ENCODE peak calls at places on chromosomes 6 and 20, in six cellular contexts. X, K, L, J, O and G are unnamed samples.
A peak's percentile ranks its signal among the peaks of the same experiment; 100 is the strongest.

GRCh38 chr6:76124010-76124409 is 51.5 kb upstream of the IMPG1 start:
- DNase-seq in J (no peak), X (no peak), O (no peak), K (no peak), L (no peak), G (no peak)

GRCh38 chr6:422423-423061 is 31.0 kb downstream of the IRF4 start:
- DNase-seq in O (no peak), J (peak; percentile 96), X (no peak), K (no peak), L (peak; percentile 66), G (no peak)

GRCh38 chr6:116175344-116175743 is 49.4 kb upstream of the COL10A1 start:
- DNase-seq in O (no peak), X (no peak), L (no peak), K (no peak), J (no peak), G (no peak)

GRCh38 chr6:29531668-29532067 is 27.9 kb downstream of the UBD start:
- DNase-seq in L (no peak), O (no peak), X (no peak), J (peak; percentile 4), K (no peak), G (no peak)

GRCh38 chr6:44496705-44497369 is 109.3 kb downstream of the CDC5L start:
- DNase-seq in X (no peak), J (no peak), K (no peak), L (no peak), O (no peak), G (no peak)

GRCh38 chr6:159577564-159577963 is 115.5 kb downstream of the SOD2 start:
- DNase-seq in K (no peak), J (peak; percentile 26), O (no peak), L (no peak), X (no peak), G (no peak)

GRCh38 chr6:148530394-148530923 is 187.8 kb downstream of the SASH1 start:
- DNase-seq in J (peak; percentile 32), L (peak; percentile 80), K (no peak), O (no peak), X (no peak), G (no peak)

GRCh38 chr6:160060920-160061447 is 60.6 kb upstream of the SLC22A1 start:
- DNase-seq in K (no peak), L (no peak), O (no peak), J (no peak), X (no peak), G (no peak)

GRCh38 chr6:33798343-33798848 is 5.4 kb downstream of the MLN start:
- DNase-seq in X (no peak), L (no peak), K (no peak), J (no peak), O (no peak), G (no peak)

GRCh38 chr6:170459451-170459850 is 93.7 kb downstream of the PSMB1 start:
- DNase-seq in K (no peak), X (no peak), J (peak; percentile 17), O (no peak), L (no peak), G (no peak)

GRCh38 chr6:105389543-105389942 is 13.3 kb downstream of the PREP start:
- DNase-seq in J (no peak), O (no peak), X (no peak), K (no peak), L (no peak), G (no peak)

GRCh38 chr6:100267721-100268123 is 197.0 kb downstream of the SIM1 start:
- DNase-seq in J (peak; percentile 31), O (no peak), X (no peak), K (no peak), L (no peak), G (no peak)

GRCh38 chr20:24684954-24685691 is 215.7 kb downstream of the SYNDIG1 start:
- DNase-seq in X (no peak), K (no peak), J (no peak), L (no peak), O (no peak), G (no peak)

GRCh38 chr6:51028271-51028670 is 209.6 kb downstream of the TFAP2B start:
- DNase-seq in O (no peak), L (no peak), X (no peak), J (peak; percentile 85), K (no peak), G (no peak)

GRCh38 chr6:16602035-16602434 is 159.2 kb downstream of the ATXN1 start:
- DNase-seq in X (peak; percentile 41), J (no peak), K (no peak), L (no peak), O (no peak), G (no peak)

GRCh38 chr20:57509665-57510237 is 15.2 kb downstream of the CTCFL start:
- DNase-seq in O (no peak), X (no peak), K (no peak), L (no peak), J (peak; percentile 71), G (no peak)

GRCh38 chr6:136609878-136610706 is 59.9 kb upstream of the MAP7 start:
- DNase-seq in L (peak; percentile 96), X (no peak), J (peak; percentile 96), O (no peak), K (peak; percentile 79), G (no peak)

GRCh38 chr6:89956182-89956581 is 61.9 kb downstream of the GJA10 start:
- DNase-seq in O (no peak), K (no peak), J (no peak), X (no peak), L (no peak), G (no peak)

GRCh38 chr20:22003680-22004079 is 298.2 kb downstream of the PAX1 start:
- DNase-seq in X (no peak), K (no peak), L (no peak), J (no peak), O (no peak), G (no peak)

GRCh38 chr6:8434727-8435092 is 635 bp downstream of the SLC35B3 start:
- DNase-seq in O (no peak), J (no peak), K (no peak), X (no peak), L (no peak), G (no peak)

GRCh38 chr6:28587011-28587745 is 61.5 kb downstream of the GPX5 start:
- DNase-seq in L (no peak), J (peak; percentile 85), K (no peak), O (no peak), X (peak; percentile 45), G (peak; percentile 57)

GRCh38 chr6:145506554-145506953 is 228.8 kb downstream of the EPM2A start:
- DNase-seq in X (no peak), K (no peak), L (no peak), O (no peak), J (no peak), G (no peak)

GRCh38 chr6:33118525-33119123 is 42.8 kb downstream of the HLA-DPB1 start:
- DNase-seq in J (peak; percentile 77), K (no peak), X (peak; percentile 28), O (no peak), L (no peak), G (peak; percentile 41)

GRCh38 chr20:59636791-59637370 is 32.5 kb downstream of the PHACTR3 start:
- DNase-seq in K (no peak), L (no peak), J (no peak), O (no peak), X (no peak), G (no peak)

GRCh38 chr20:623704-624103 is 13.6 kb upstream of the TCF15 start:
- DNase-seq in L (no peak), J (no peak), O (no peak), K (no peak), X (no peak), G (no peak)

GRCh38 chr6:168035098-168035660 is 37.7 kb downstream of the KIF25 start:
- DNase-seq in J (peak; percentile 48), O (no peak), L (no peak), K (no peak), X (no peak), G (no peak)